ENCODE peak calls at places on chromosomes 4 and X, in five cellular contexts. E, P, J, R and F are unnamed samples.

GRCh38 chr4:76956961-76957738 is 7.6 kb downstream of the SEPTIN11 start:
- DNase-seq in P (peak; percentile 71), J (no peak), R (no peak), E (no peak), F (no peak)

GRCh38 chr4:76821661-76822060 is 76.3 kb downstream of the SOWAHB start:
- DNase-seq in J (no peak), P (peak; percentile 84), E (no peak), R (no peak), F (no peak)

GRCh38 chrX:15493118-15494082 is at the start of gene PIR:
- DNase-seq in J (peak; percentile 92), E (no peak), P (peak; percentile 80), R (peak; percentile 83), F (no peak)

GRCh38 chrX:727738-728621 is 97.4 kb downstream of the SHOX start:
- DNase-seq in E (no peak), J (no peak), R (no peak), P (no peak), F (no peak)

GRCh38 chrX:2697741-2698294 is 6.7 kb downstream of the CD99 start:
- DNase-seq in P (peak; percentile 60), J (no peak), R (no peak), E (no peak), F (no peak)

GRCh38 chrX:107632291-107632690 is 4.0 kb downstream of the PRPS1 start:
- DNase-seq in J (no peak), E (no peak), P (no peak), R (no peak), F (no peak)

GRCh38 chr4:664713-665231 is 9.3 kb downstream of the ATP5ME start:
- DNase-seq in P (no peak), E (no peak), J (no peak), R (no peak), F (no peak)

GRCh38 chr4:137420901-137421384 is 111.4 kb downstream of the PCDH18 start:
- DNase-seq in E (no peak), R (no peak), P (no peak), J (no peak), F (no peak)

GRCh38 chr4:152535236-152535902 is 523 bp downstream of the FBXW7 start:
- DNase-seq in P (no peak), E (no peak), R (no peak), J (peak; percentile 68), F (no peak)

GRCh38 chrX:13763489-13763888 is 28.9 kb downstream of the OFD1 start:
- DNase-seq in J (peak; percentile 66), E (no peak), P (no peak), R (no peak), F (no peak)

GRCh38 chr4:94758700-94759399 is 1.1 kb downstream of the BMPR1B start:
- DNase-seq in P (no peak), E (no peak), J (no peak), R (no peak), F (no peak)

GRCh38 chr4:101655005-101655404 is 135.5 kb upstream of the BANK1 start:
- DNase-seq in J (no peak), R (no peak), E (no peak), P (no peak), F (no peak)
- H3K4me3 ChIP-seq in J (no peak overlapping the region), R (no peak overlapping the region), E (no peak overlapping the region), P (no peak overlapping the region), F (no peak overlapping the region)

DNA sequence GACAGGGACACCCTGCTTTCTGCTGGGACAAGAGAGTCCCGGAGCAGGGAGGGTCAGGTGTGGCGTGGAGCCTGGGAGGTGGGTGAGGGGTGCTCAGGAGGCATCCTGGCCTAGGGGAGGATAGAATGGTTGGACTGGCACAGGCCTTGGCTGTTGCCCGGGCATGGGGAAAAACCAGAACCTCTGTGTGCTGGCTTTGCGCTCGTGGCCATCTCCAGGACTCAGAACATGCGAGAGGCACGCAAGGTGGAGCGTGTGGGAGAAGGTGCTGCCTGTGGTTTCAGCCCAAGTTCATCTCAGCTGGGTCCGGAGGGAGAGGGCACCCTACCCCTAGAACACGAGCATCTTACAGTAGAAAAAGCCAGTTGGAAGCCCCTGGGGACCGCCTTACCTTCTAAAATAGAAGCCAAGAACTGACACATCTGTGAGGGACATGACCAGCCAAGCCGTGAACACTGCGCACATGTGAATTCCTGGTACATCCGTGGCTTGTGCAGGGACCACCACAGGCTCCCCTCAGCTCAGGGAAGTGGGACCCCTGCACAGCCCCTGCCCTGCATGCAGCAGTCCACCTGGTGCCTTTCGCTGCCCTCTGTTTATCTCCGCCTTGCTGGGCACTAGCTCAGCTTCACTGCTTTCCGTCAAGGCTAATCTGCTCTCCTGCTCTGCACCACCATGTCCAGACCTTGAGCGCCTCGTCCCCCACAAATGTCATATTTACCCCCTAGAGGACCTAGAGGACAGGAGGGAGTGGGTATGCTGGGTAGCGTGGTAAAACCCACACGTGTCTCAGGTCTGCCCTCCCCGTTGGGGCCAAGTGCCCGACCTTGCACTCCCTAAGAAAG is 13.5 kb downstream of the MSANTD1 start:
- DNase-seq in R (no peak), P (no peak), J (no peak), E (no peak), F (no peak)
- TF ChIP-seq CTCF in R (no peak), P (no peak), J (no peak), E (no peak), F (no peak)

DNA sequence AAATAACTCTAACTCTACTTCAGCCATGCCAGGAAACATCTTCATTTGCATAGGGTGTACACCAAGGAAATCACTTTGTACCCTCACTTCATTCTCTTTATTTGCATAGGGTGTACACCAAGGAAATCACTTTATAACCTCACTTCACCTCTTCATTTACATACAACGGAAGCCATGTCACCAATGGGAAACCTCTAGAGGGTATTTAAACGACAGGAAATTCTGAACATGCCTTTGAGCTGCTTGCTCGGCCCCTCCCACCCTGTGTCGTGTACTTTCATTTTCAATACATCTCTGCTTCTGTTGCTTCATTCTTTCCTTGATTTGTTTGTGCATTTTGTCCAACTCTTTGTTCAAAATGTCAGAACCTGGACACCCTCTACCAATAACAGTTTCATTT is 848.1 kb upstream of the FRG1 start:
- DNase-seq in E (no peak), J (no peak), R (peak; percentile 6), P (no peak), F (no peak)
- H3K4me3 ChIP-seq in E (no peak overlapping the region), J (no peak overlapping the region), R (no peak overlapping the region), P (no peak overlapping the region), F (no peak overlapping the region)

GRCh38 chr4:139188648-139189416 is 11.8 kb upstream of the ELF2 start:
- DNase-seq in J (no peak), R (no peak), E (no peak), P (peak; percentile 52), F (no peak)

GRCh38 chr4:139189417-139189749 is 12.4 kb upstream of the ELF2 start:
- DNase-seq in P (no peak), E (no peak), R (no peak), J (no peak), F (no peak)

DNA sequence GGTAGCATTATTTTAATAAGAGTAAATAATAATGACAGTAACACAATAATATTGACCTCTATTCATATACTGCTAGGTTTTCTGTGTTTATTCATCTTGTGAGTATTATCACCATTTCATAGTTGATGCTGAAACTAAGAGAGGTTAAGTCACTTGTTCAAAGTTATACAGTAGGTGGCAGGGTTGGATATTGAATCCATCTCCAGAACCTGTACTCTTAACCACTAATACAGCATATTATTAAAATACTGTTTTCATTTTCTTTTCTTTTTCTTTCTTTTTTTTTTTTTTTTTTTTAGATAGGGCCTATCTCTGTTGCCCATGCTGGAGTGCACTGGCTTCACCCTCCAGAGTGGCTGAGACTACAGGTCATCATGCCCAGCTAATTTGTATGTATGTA is 7.1 kb upstream of the ELF2 start:
- DNase-seq in P (peak; percentile 70), J (no peak), R (peak; percentile 70), E (no peak), F (no peak)
- TF ChIP-seq CTCF in P (peak; percentile 37), J (no peak), R (peak; percentile 25), E (no peak), F (peak; percentile 19)

GRCh38 chr4:113294910-113295309 is 245.5 kb downstream of the ANK2 start:
- DNase-seq in J (no peak), P (peak; percentile 23), E (no peak), R (peak; percentile 29), F (no peak)
- H3K4me3 ChIP-seq in J (no peak overlapping the region), P (no peak overlapping the region), E (no peak overlapping the region), R (no peak overlapping the region), F (no peak overlapping the region)

GRCh38 chrX:123172874-123173273 is 11.2 kb upstream of the GRIA3 start:
- DNase-seq in P (no peak), R (no peak), J (no peak), E (no peak), F (no peak)

GRCh38 chrX:123171781-123172180 is 12.3 kb upstream of the GRIA3 start:
- DNase-seq in P (peak; percentile 61), E (no peak), R (peak; percentile 66), J (no peak), F (no peak)

GRCh38 chrX:123175366-123176122 is 8.5 kb upstream of the GRIA3 start:
- DNase-seq in R (no peak), J (no peak), E (no peak), P (no peak), F (no peak)

GRCh38 chrX:123169247-123169901 is 14.7 kb upstream of the GRIA3 start:
- DNase-seq in P (peak; percentile 22), E (no peak), J (no peak), R (no peak), F (no peak)

DNA sequence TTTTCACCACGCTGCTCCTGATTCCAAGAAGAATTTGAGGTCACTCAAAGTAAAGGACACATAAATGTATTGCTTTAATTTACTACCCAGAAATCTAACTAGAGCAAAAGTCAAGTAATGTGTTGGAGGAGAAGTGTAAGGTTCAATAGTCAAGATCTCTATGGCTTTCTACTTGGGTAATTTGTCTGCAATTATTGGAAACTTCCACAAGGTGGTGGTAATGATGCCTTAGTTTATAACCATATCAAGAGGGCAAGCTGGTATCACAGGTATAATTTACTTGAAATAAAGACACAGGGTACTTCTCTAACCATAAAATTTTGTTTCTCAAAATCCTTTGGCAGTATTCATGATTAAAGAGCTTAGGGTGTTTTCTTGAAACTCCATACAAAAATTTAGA is 10.2 kb upstream of the GRIA3 start:
- DNase-seq in E (no peak), R (no peak), P (peak; percentile 46), J (no peak), F (no peak)
- TF ChIP-seq CTCF in E (no peak), R (peak; percentile 5), P (peak; percentile 41), J (no peak), F (peak; percentile 38)